ENCODE peak calls at places on chromosomes 2 and 18, in four cellular contexts. U is GM13976, P is Peyer's patch, Z is fibroblast of mammary gland. L is an unnamed sample.

GRCh38 chr2:236572482-236572881 is 2.9 kb downstream of the ACKR3 start:
- DNase-seq in P (no peak), U (no peak), Z (no peak), L (no peak)

GRCh38 chr2:229282758-229283546 is 11.9 kb upstream of the PID1 start:
- DNase-seq in P (peak; percentile 69), U (no peak), Z (peak; percentile 100), L (no peak)

GRCh38 chr2:101300164-101300563 is 8.3 kb downstream of the RNF149 start:
- DNase-seq in P (no peak), U (no peak), Z (no peak), L (no peak)

GRCh38 chr2:135630488-135630887 is 99.2 kb downstream of the R3HDM1 start:
- DNase-seq in Z (no peak), P (no peak), U (no peak), L (no peak)

GRCh38 chr2:27954771-27955384 is 64.3 kb downstream of the BABAM2 start:
- DNase-seq in Z (peak; percentile 99), U (no peak), P (peak; percentile 62), L (peak; percentile 6)

GRCh38 chr18:28637897-28638296 is 461.0 kb upstream of the CDH2 start:
- DNase-seq in U (no peak), Z (no peak), P (no peak), L (no peak)

GRCh38 chr2:68812256-68812655 is 58.9 kb downstream of the BMP10 start:
- DNase-seq in P (no peak), U (no peak), Z (no peak), L (no peak)

GRCh38 chr2:205706769-205707375 is 24.6 kb downstream of the NRP2 start:
- DNase-seq in Z (peak; percentile 87), U (peak; percentile 65), P (peak; percentile 86), L (peak; percentile 61)

GRCh38 chr2:26612522-26613240 is 28.5 kb downstream of the CIB4 start:
- DNase-seq in U (no peak), Z (no peak), P (peak; percentile 51), L (no peak)

GRCh38 chr2:241540391-241540765 is 18.2 kb upstream of the BOK start:
- DNase-seq in Z (no peak), U (peak; percentile 30), P (no peak), L (no peak)

GRCh38 chr2:39920318-39920775 is 141.3 kb upstream of the THUMPD2 start:
- DNase-seq in Z (no peak), P (no peak), U (no peak), L (no peak)

GRCh38 chr2:17539993-17540812 is at the start of gene VSNL1:
- DNase-seq in U (peak; percentile 38), Z (peak; percentile 30), P (peak; percentile 47), L (peak; percentile 13)

GRCh38 chr2:195124391-195125079 is 532.5 kb upstream of the SLC39A10 start:
- DNase-seq in U (no peak), P (no peak), Z (no peak), L (no peak)

GRCh38 chr2:130252880-130253645 is 54.8 kb upstream of the TUBA3E start:
- DNase-seq in Z (peak; percentile 29), U (no peak), P (no peak), L (no peak)

GRCh38 chr18:49343179-49343578 is 117.3 kb downstream of the DYM start:
- DNase-seq in U (no peak), Z (no peak), P (no peak), L (no peak)

GRCh38 chr2:159713691-159714585 is 1.6 kb downstream of the MARCHF7 start:
- DNase-seq in P (no peak), U (no peak), Z (peak; percentile 83), L (peak; percentile 15)
- TF ChIP-seq CTCF in P (no peak), U (no peak), Z (peak; percentile 10), L (no peak)

GRCh38 chr2:75290600-75291140 is 91.3 kb upstream of the TACR1 start:
- DNase-seq in P (no peak), U (no peak), Z (peak; percentile 51), L (no peak)
- TF ChIP-seq CTCF in P (no peak), U (no peak), Z (peak; percentile 67), L (no peak)

GRCh38 chr2:88832256-88832991 is 141.0 kb downstream of the RPIA start:
- DNase-seq in Z (no peak), U (no peak), P (peak; percentile 62), L (no peak)
- TF ChIP-seq CTCF in Z (no peak), U (no peak), P (peak; percentile 14), L (no peak)

DNA sequence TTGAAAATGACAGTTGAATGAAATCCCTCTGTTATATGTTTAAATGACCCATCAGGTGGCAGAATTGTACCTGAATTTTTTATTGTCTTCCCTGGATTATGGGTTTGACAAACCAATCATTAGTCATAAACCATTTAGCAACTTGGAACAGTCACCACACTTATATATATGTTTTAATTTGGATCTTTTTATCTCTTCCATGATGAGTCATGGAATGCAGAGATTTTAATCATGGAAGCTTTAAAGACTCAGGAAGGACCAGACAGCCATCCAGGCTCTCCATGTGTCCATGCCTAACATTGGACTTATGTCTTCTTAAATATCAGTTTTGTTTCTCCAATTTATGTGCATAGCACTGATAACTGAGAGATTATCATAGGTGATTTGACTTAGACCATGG is 188.3 kb upstream of the ZSWIM2 start:
- DNase-seq in P (no peak), U (no peak), Z (no peak), L (no peak)
- TF ChIP-seq CTCF in P (no peak), U (no peak), Z (no peak), L (no peak)

DNA sequence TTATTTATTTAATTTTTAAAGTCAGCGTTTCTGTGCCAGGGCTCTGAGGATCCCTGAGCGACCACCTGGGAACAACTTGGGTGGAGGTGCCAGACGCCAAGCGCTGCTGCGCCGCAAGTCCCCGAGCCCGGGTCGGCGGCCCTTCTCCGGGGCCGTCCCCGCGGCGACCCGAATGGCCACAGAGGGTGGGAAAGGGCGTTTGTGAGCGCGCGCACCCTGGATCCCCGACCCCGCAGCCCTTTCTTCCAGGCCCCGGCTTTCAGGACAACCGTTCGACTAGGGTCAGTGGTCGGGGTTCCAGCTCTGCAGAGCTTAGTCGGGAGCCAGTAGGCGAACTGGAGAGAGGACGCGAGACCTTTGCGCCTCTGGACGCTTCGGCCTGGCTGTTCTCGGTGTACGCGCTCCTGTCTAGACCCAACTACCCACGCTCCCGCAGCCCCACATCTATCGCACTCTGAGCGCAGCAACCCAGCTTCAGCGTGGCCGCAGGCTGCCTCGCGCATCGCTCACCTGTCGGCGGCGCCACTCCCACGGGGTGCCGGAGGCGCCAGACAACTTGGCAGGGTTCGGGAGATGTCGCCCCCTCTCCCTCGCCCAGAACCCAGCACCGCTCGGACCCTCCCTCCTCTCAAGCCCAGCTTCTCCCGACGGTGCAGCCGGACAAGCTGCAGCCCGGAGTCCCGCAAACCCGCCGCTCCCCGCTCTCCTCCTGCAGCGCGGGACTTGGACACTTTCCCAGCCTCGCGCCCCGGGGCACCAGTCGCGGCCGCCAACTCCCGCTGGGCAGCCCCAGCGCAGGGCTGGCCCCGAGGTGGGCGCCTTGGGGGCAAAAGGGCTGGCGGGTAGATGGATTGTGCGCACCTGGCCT is 785 bp downstream of the LYPD1 start:
- DNase-seq in P (no peak), Z (no peak), U (no peak), L (no peak)
- TF ChIP-seq CTCF in P (no peak), Z (no peak), U (no peak), L (no peak)

DNA sequence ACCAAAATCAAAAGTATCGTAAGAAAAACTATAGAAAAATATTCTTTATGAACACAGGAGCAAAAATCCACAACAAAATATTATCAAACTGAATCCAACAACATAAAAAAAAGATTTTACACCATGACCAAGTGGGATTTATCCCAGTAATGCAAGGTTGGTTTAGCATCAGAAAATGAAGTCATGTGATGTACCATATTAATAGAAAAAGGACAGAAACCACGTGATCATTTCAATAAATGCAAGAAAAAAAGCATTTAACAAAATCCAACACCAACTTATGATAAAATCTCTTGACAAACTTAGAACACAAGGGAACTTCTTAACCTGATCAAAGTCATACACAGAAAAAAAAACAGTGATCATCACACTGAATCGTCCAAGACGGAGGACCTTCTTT is 105.3 kb downstream of the NFATC1 start:
- DNase-seq in P (no peak), U (no peak), Z (no peak), L (no peak)
- TF ChIP-seq CTCF in P (no peak), U (no peak), Z (no peak), L (no peak)

GRCh38 chr2:42074661-42075060 is 26.8 kb downstream of the PKDCC start:
- DNase-seq in Z (peak; percentile 62), U (no peak), P (no peak), L (no peak)
- TF ChIP-seq CTCF in Z (no peak), U (no peak), P (no peak), L (peak; percentile 5)

GRCh38 chr2:88170472-88170892 is 336 bp downstream of the THNSL2 start:
- DNase-seq in Z (peak; percentile 25), P (peak; percentile 65), U (no peak), L (no peak)
- TF ChIP-seq CTCF in Z (no peak), P (no peak), U (no peak), L (no peak)

GRCh38 chr2:191013617-191013875 is 425 bp downstream of the STAT1 start:
- DNase-seq in U (no peak), Z (peak; percentile 25), P (no peak), L (no peak)

GRCh38 chr2:191015229-191015628 is 1.3 kb upstream of the STAT1 start:
- DNase-seq in Z (no peak), U (no peak), P (no peak), L (no peak)

GRCh38 chr2:191012845-191013616 is 940 bp downstream of the STAT1 start:
- DNase-seq in U (no peak), P (no peak), Z (peak; percentile 49), L (no peak)

GRCh38 chr2:191014653-191015020 is 666 bp upstream of the STAT1 start:
- DNase-seq in U (no peak), Z (no peak), P (no peak), L (no peak)

GRCh38 chr2:191013876-191014652 is at the start of gene STAT1:
- DNase-seq in U (peak; percentile 97), Z (peak; percentile 83), P (peak; percentile 96), L (peak; percentile 98)
- TF ChIP-seq CTCF in U (no peak), Z (no peak), P (no peak), L (no peak)

GRCh38 chr2:128282976-128283810 is 35.5 kb downstream of the HS6ST1 start:
- DNase-seq in U (no peak), Z (no peak), P (no peak), L (no peak)
- TF ChIP-seq CTCF in U (no peak), Z (no peak), P (no peak), L (no peak)

L was measured in GM13977.